ENCODE peak calls at places on chromosomes 6 and 20, in six cellular contexts. E is progenitor cell of endocrine pancreas; X is NCI-H2171 treated with DMSO at 0.1 percent for 48 hours; T is activated effector memory CD4-positive, alpha-beta T cell treated with Interleukin-2 at 50 U/mL for 16 hours; I is WTC11; J is AG09319. C is an unnamed sample.

GRCh38 chr6:5536644-5537043 is 275.3 kb downstream of the FARS2 start:
- DNase-seq in E (no peak), X (no peak), I (no peak), J (no peak), T (no peak), C (no peak)

GRCh38 chr6:132995432-132995831 is 181.1 kb downstream of the RPS12 start:
- DNase-seq in T (no peak), X (no peak), I (no peak), E (no peak), J (no peak), C (no peak)

GRCh38 chr20:39036851-39037250 is 74.7 kb downstream of the DHX35 start:
- DNase-seq in T (no peak), E (no peak), I (no peak), X (no peak), J (no peak), C (no peak)

GRCh38 chr6:38495922-38496635 is 143.7 kb downstream of the BTBD9 start:
- DNase-seq in T (no peak), X (no peak), J (no peak), E (no peak), I (no peak), C (no peak)

GRCh38 chr20:53524589-53525311 is 68.9 kb downstream of the ZNF217 start:
- DNase-seq in J (no peak), E (no peak), T (no peak), X (peak), I (peak), C (no peak)

GRCh38 chr6:124028117-124028516 is 224.5 kb downstream of the NKAIN2 start:
- DNase-seq in X (peak), T (no peak), J (no peak), I (no peak), E (no peak), C (no peak)

GRCh38 chr6:109008537-109008950 is 86.1 kb downstream of the SESN1 start:
- DNase-seq in J (no peak), X (no peak), E (no peak), T (no peak), I (no peak), C (no peak)

GRCh38 chr6:106872044-106872443 is 102.5 kb downstream of the CD24 start:
- DNase-seq in I (no peak), E (no peak), J (no peak), X (no peak), T (no peak), C (no peak)

GRCh38 chr6:145423936-145424335 is 311.4 kb downstream of the EPM2A start:
- DNase-seq in I (no peak), T (no peak), X (no peak), J (no peak), E (no peak), C (no peak)

GRCh38 chr6:37168809-37169457 is 1.0 kb upstream of the PIM1 start:
- DNase-seq in E (no peak), J (no peak), I (no peak), X (peak), T (no peak), C (no peak)

GRCh38 chr6:4935486-4935885 is 68.4 kb downstream of the RPP40 start:
- DNase-seq in J (no peak), E (no peak), X (peak), I (no peak), T (no peak), C (no peak)

GRCh38 chr20:25654487-25654886 is 30.7 kb upstream of the NANP start:
- DNase-seq in X (no peak), T (no peak), I (no peak), J (no peak), E (no peak), C (no peak)

GRCh38 chr20:49278817-49279676 is 1.2 kb upstream of the ZNFX1 start:
- DNase-seq in T (peak), E (no peak), X (no peak), J (no peak), I (no peak), C (no peak)

GRCh38 chr20:46088409-46089075 is 1.2 kb downstream of the NCOA5 start:
- DNase-seq in T (no peak), I (no peak), J (no peak), E (no peak), X (peak), C (no peak)

GRCh38 chr20:39190666-39191570 is 228.8 kb downstream of the DHX35 start:
- DNase-seq in E (no peak), I (no peak), T (no peak), J (no peak), X (no peak), C (no peak)

GRCh38 chr6:109051301-109051700 is 43.3 kb downstream of the SESN1 start:
- DNase-seq in X (no peak), J (no peak), T (no peak), I (no peak), E (no peak), C (no peak)

GRCh38 chr20:10667077-10667401 is 6.8 kb downstream of the JAG1 start:
- DNase-seq in T (no peak), X (no peak), J (no peak), E (no peak), I (no peak), C (no peak)

GRCh38 chr20:16898433-16898832 is 150.3 kb downstream of the OTOR start:
- DNase-seq in E (no peak), X (no peak), I (no peak), T (no peak), J (no peak), C (no peak)

GRCh38 chr6:122821095-122821494 is 32.0 kb downstream of the SMPDL3A start:
- DNase-seq in E (no peak), J (no peak), I (no peak), X (no peak), T (no peak), C (no peak)

GRCh38 chr6:89787660-89788338 is 31.8 kb downstream of the MDN1 start:
- DNase-seq in I (no peak), E (no peak), J (no peak), T (no peak), X (no peak), C (no peak)

GRCh38 chr6:117817499-117817898 is 89.6 kb upstream of the SLC35F1 start:
- DNase-seq in T (no peak), X (no peak), J (no peak), E (no peak), I (no peak), C (no peak)

GRCh38 chr6:33091957-33092356 is 16.2 kb downstream of the HLA-DPB1 start:
- DNase-seq in X (no peak), T (peak), I (peak), E (no peak), J (no peak), C (no peak)

GRCh38 chr6:2646346-2646745 is 104.4 kb downstream of the MYLK4 start:
- DNase-seq in I (no peak), J (no peak), X (no peak), E (no peak), T (no peak), C (no peak)

GRCh38 chr6:125899726-125900182 is 56.8 kb upstream of the HINT3 start:
- DNase-seq in T (no peak), J (no peak), E (no peak), I (no peak), X (no peak), C (no peak)

GRCh38 chr6:108546079-108547049 is 14.4 kb upstream of the FOXO3 start:
- DNase-seq in X (no peak), E (no peak), J (no peak), I (no peak), T (no peak), C (no peak)

GRCh38 chr6:133551847-133552331 is 310.7 kb downstream of the EYA4 start:
- DNase-seq in T (no peak), E (no peak), J (peak), X (no peak), I (no peak), C (peak)

GRCh38 chr6:114735118-114735730 is 392.4 kb upstream of the HS3ST5 start:
- DNase-seq in X (no peak), E (no peak), T (no peak), I (no peak), J (no peak), C (no peak)

GRCh38 chr6:22320750-22321149 is 23.9 kb upstream of the PRL start:
- DNase-seq in J (peak), T (no peak), E (no peak), I (no peak), X (no peak), C (peak)

GRCh38 chr6:150079604-150080003 is 10.7 kb upstream of the ULBP3 start:
- DNase-seq in E (no peak), I (no peak), T (peak), J (no peak), X (peak), C (no peak)

GRCh38 chr6:157763129-157763893 is 59.7 kb upstream of the SNX9 start:
- DNase-seq in I (peak), J (no peak), E (no peak), T (no peak), X (peak), C (no peak)

GRCh38 chr6:137165375-137166246 is 7.8 kb downstream of the IL22RA2 start:
- DNase-seq in I (no peak), J (no peak), E (no peak), X (no peak), T (peak), C (no peak)

GRCh38 chr6:30195951-30196350 is 17.3 kb downstream of the TRIM26 start:
- DNase-seq in E (no peak), J (no peak), I (no peak), X (no peak), T (no peak), C (no peak)

GRCh38 chr6:116265081-116265829 is 11.4 kb upstream of the TSPYL4 start:
- DNase-seq in X (peak), E (no peak), J (no peak), T (no peak), I (no peak), C (no peak)

GRCh38 chr6:130681028-130681427 is 146.2 kb upstream of the SMLR1 start:
- DNase-seq in I (no peak), X (no peak), E (no peak), T (no peak), J (peak), C (peak)

GRCh38 chr20:47295921-47296426 is 60.5 kb downstream of the ZMYND8 start:
- DNase-seq in T (no peak), X (no peak), J (no peak), I (no peak), E (no peak), C (no peak)

GRCh38 chr20:63567382-63568169 is 6.5 kb downstream of the HELZ2 start:
- DNase-seq in T (peak), X (no peak), J (no peak), I (no peak), E (no peak), C (no peak)

GRCh38 chr6:25229671-25230321 is 49.4 kb upstream of the CARMIL1 start:
- DNase-seq in I (no peak), T (no peak), J (peak), E (no peak), X (no peak), C (no peak)